ENCODE peak calls at places on chromosomes 11 and 22, in eight cellular contexts. V, X, F, D, Q, M, B and N are unnamed samples.

GRCh38 chr11:113806403-113806802 is 26.8 kb downstream of the CLDN25 start:
- DNase-seq in X (no peak), M (no peak), D (no peak), B (no peak), Q (no peak), V (peak), F (no peak), N (no peak)

GRCh38 chr22:48900327-48900597 is 927.4 kb downstream of the BRD1 start:
- DNase-seq in B (peak), V (no peak), D (no peak), X (no peak), M (no peak), Q (no peak), F (peak), N (peak)

GRCh38 chr11:74446445-74446844 is 20.9 kb downstream of the KCNE3 start:
- DNase-seq in D (no peak), B (no peak), F (no peak), X (no peak), M (no peak), Q (no peak), V (no peak), N (peak)

GRCh38 chr11:13692172-13692571 is 23.7 kb downstream of the FAR1 start:
- DNase-seq in B (no peak), X (no peak), M (no peak), F (no peak), V (no peak), Q (no peak), D (no peak), N (no peak)

GRCh38 chr11:115552151-115552550 is 47.9 kb upstream of the CADM1 start:
- DNase-seq in Q (no peak), F (no peak), D (no peak), B (no peak), X (no peak), M (no peak), V (no peak), N (no peak)

GRCh38 chr11:126008956-126009355 is 53.7 kb downstream of the CDON start:
- DNase-seq in B (no peak), F (no peak), M (no peak), D (no peak), V (no peak), Q (no peak), X (no peak), N (no peak)

GRCh38 chr11:71336996-71337772 is 84.8 kb upstream of the SHANK2 start:
- DNase-seq in Q (no peak), V (no peak), F (peak), B (peak), X (no peak), M (no peak), D (no peak), N (peak)

GRCh38 chr11:131064373-131064991 is 148.2 kb upstream of the SNX19 start:
- DNase-seq in B (no peak), X (peak), F (peak), Q (peak), M (no peak), V (peak), D (no peak), N (no peak)

GRCh38 chr22:35596821-35597220 is 20.3 kb downstream of the MB start:
- DNase-seq in V (no peak), X (peak), M (no peak), F (no peak), B (no peak), Q (no peak), D (no peak), N (no peak)

GRCh38 chr11:1760351-1761109 is 3.2 kb downstream of the CTSD start:
- DNase-seq in B (peak), D (no peak), F (no peak), M (no peak), X (peak), Q (no peak), V (peak), N (no peak)

GRCh38 chr11:105399505-105399904 is 210.4 kb upstream of the GRIA4 start:
- DNase-seq in D (no peak), X (no peak), Q (no peak), M (no peak), V (no peak), F (no peak), B (no peak), N (no peak)

GRCh38 chr22:34113381-34113780 is 193.1 kb upstream of the LARGE1 start:
- DNase-seq in M (no peak), F (no peak), V (no peak), X (no peak), D (no peak), B (no peak), Q (no peak), N (no peak)

GRCh38 chr11:44016546-44017442 is 31.0 kb upstream of the ACCSL start:
- DNase-seq in F (peak), B (peak), M (peak), Q (peak), X (no peak), V (no peak), D (no peak), N (peak)

GRCh38 chr22:50221410-50222300 is 20.8 kb downstream of the SELENOO start:
- DNase-seq in B (no peak), F (no peak), V (no peak), D (no peak), M (no peak), Q (no peak), X (no peak), N (no peak)

GRCh38 chr11:70751142-70751734 is 352.9 kb downstream of the CTTN start:
- DNase-seq in D (no peak), X (no peak), V (no peak), B (no peak), M (no peak), Q (no peak), F (no peak), N (no peak)

GRCh38 chr11:1078191-1078601 is 3.5 kb downstream of the MUC2 start:
- DNase-seq in V (no peak), F (no peak), B (no peak), Q (no peak), D (no peak), M (no peak), X (no peak), N (no peak)

GRCh38 chr22:19111140-19111539 is 11.1 kb downstream of the DGCR2 start:
- DNase-seq in M (no peak), F (no peak), X (no peak), D (no peak), B (no peak), V (no peak), Q (no peak), N (no peak)

GRCh38 chr22:49845666-49846459 is 7.8 kb upstream of the ZBED4 start:
- DNase-seq in F (no peak), D (no peak), M (no peak), X (no peak), V (no peak), B (no peak), Q (no peak), N (no peak)

GRCh38 chr11:12169822-12170221 is 59.4 kb downstream of the MICAL2 start:
- DNase-seq in Q (no peak), M (no peak), V (no peak), B (peak), F (no peak), D (no peak), X (no peak), N (no peak)

GRCh38 chr11:79113099-79113498 is 327.7 kb downstream of the TENM4 start:
- DNase-seq in Q (no peak), X (no peak), M (no peak), B (peak), D (no peak), F (no peak), V (no peak), N (no peak)

GRCh38 chr11:76669901-76670474 is 559 bp downstream of the LRRC32 start:
- DNase-seq in V (peak), M (no peak), Q (no peak), F (no peak), B (peak), D (no peak), X (no peak), N (no peak)

GRCh38 chr22:38758276-38758945 is 2.6 kb upstream of the SUN2 start:
- DNase-seq in V (no peak), X (no peak), M (no peak), Q (no peak), F (no peak), B (no peak), D (no peak), N (no peak)

GRCh38 chr11:34830648-34831047 is 85.5 kb downstream of the APIP start:
- DNase-seq in V (no peak), Q (no peak), D (no peak), B (no peak), M (no peak), F (no peak), X (peak), N (no peak)
- TF ChIP-seq CTCF in V (no peak), Q (no peak), D (no peak), B (no peak), M (no peak), F (no peak), X (no peak), N (no peak)

GRCh38 chr11:72751293-72752087 is 718 bp downstream of the ARAP1 start:
- DNase-seq in B (no peak), D (no peak), Q (no peak), V (no peak), M (no peak), F (no peak), X (no peak), N (no peak)

GRCh38 chr11:72752088-72752914 is at the start of gene ARAP1:
- DNase-seq in Q (no peak), D (peak), F (peak), B (peak), M (no peak), V (peak), X (peak), N (no peak)

GRCh38 chr11:72754149-72754543 is 1.9 kb upstream of the ARAP1 start:
- DNase-seq in D (no peak), F (no peak), M (no peak), B (no peak), X (no peak), V (no peak), Q (no peak), N (no peak)

GRCh38 chr11:72754544-72755155 is 2.4 kb upstream of the ARAP1 start:
- DNase-seq in V (no peak), D (no peak), X (no peak), Q (no peak), M (no peak), B (no peak), F (no peak), N (no peak)

GRCh38 chr11:72753341-72754148 is 1.3 kb upstream of the ARAP1 start:
- DNase-seq in M (no peak), F (no peak), B (no peak), X (no peak), Q (no peak), D (no peak), V (no peak), N (no peak)
- TF ChIP-seq CTCF in M (no peak), F (no peak), B (no peak), X (no peak), Q (no peak), D (no peak), V (peak), N (no peak)

GRCh38 chr22:22573047-22573889 is 14.2 kb upstream of the PRAME start:
- DNase-seq in X (no peak), M (no peak), B (no peak), D (no peak), F (no peak), V (no peak), Q (no peak), N (no peak)
- TF ChIP-seq CTCF in X (no peak), M (no peak), B (no peak), D (no peak), F (no peak), V (no peak), Q (no peak), N (no peak)

GRCh38 chr22:24521791-24522245 is 26.7 kb downstream of the UPB1 start:
- DNase-seq in B (no peak), X (no peak), D (no peak), V (peak), Q (no peak), F (no peak), M (no peak), N (no peak)

GRCh38 chr22:24516301-24516737 is 21.2 kb downstream of the UPB1 start:
- DNase-seq in D (no peak), B (no peak), V (peak), Q (no peak), M (no peak), F (peak), X (no peak), N (no peak)

GRCh38 chr22:24517446-24517845 is 22.3 kb downstream of the UPB1 start:
- DNase-seq in M (no peak), Q (no peak), V (no peak), F (no peak), B (no peak), D (no peak), X (no peak), N (no peak)

GRCh38 chr22:24518228-24518627 is 23.1 kb downstream of the UPB1 start:
- DNase-seq in V (no peak), X (no peak), B (no peak), D (no peak), F (no peak), Q (no peak), M (no peak), N (no peak)

DNA sequence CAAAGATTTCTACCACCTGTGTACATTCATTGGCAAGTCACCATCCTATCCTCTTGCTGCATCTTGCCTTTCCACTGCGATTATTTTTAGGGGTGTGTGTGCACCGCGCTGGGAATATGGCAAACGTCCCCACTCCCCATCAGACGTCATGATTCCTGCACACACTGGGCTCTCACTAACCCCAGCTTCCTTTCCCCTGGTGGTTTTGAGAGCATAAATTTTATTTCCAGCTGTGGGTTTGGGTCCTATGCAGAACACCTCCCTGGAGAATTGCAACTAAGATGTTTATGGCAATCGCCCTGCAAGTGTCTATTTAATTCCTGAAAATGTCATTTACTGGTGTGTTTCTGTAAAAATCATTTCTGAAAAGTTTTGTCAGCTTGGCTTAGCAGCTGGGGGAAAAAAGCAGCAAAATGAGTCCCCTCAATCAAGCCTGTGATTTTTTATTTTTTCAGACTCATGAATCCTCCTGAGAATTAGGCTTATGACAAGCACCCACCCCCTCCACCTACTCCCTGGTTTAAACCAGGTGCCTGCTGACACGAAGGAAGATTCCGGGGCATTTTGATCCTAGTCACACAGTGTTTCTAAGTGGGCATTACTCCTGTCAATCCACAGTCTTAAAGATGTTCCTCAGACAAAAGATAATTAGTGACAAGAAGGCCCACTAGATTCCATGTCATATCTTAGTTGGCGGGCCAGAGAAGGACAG is 23.8 kb downstream of the UPB1 start:
- DNase-seq in M (no peak), F (no peak), D (no peak), Q (no peak), V (no peak), B (no peak), X (no peak), N (no peak)
- TF ChIP-seq CTCF in M (no peak), F (no peak), D (no peak), Q (no peak), V (no peak), B (no peak), X (no peak), N (no peak)

GRCh38 chr11:35851342-35851741 is 92.5 kb upstream of the LDLRAD3 start:
- DNase-seq in F (no peak), Q (no peak), M (peak), D (no peak), V (no peak), B (no peak), X (no peak), N (no peak)

GRCh38 chr11:35850191-35850590 is 93.7 kb upstream of the LDLRAD3 start:
- DNase-seq in F (no peak), B (no peak), Q (peak), D (no peak), M (peak), X (no peak), V (no peak), N (no peak)

GRCh38 chr11:35855685-35856084 is 88.2 kb upstream of the LDLRAD3 start:
- DNase-seq in B (no peak), X (no peak), Q (no peak), F (no peak), D (no peak), M (no peak), V (no peak), N (no peak)

GRCh38 chr11:35853871-35854270 is 90.0 kb upstream of the LDLRAD3 start:
- DNase-seq in B (no peak), D (no peak), M (peak), F (no peak), X (no peak), V (no peak), Q (no peak), N (no peak)

DNA sequence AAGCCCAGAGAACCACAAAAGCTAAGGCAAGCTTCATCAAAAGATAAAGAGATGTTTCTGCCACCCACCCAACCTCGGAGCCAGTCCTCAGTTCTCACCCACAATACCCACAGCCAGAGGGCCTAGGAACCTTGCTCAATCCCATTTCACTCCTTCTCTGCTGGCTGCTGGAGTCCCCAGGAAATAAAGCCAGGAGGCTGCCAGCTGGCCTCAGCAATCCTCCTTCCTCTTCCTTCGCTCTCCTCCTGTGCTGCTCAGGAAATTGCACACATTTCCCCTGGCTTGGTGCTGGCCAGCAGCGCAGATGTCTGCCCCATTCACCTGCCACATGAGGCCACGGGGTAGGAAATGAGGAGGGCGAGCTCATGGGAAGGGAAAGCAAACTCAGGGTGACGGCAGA is 91.8 kb upstream of the LDLRAD3 start:
- DNase-seq in F (no peak), B (no peak), Q (peak), X (peak), V (no peak), M (no peak), D (no peak), N (no peak)
- TF ChIP-seq CTCF in F (no peak), B (no peak), Q (no peak), X (no peak), V (no peak), M (no peak), D (no peak), N (no peak)

GRCh38 chr11:63978551-63979235 is 4.3 kb downstream of the COX8A start:
- DNase-seq in M (no peak), X (no peak), V (no peak), F (no peak), Q (no peak), D (no peak), B (no peak), N (no peak)

GRCh38 chr11:63970902-63971301 is 3.5 kb upstream of the COX8A start:
- DNase-seq in V (no peak), F (no peak), M (no peak), X (no peak), Q (no peak), D (no peak), B (no peak), N (no peak)

GRCh38 chr11:63979426-63979825 is 5.0 kb downstream of the COX8A start:
- DNase-seq in X (no peak), D (no peak), V (no peak), F (no peak), M (no peak), Q (no peak), B (no peak), N (no peak)

DNA sequence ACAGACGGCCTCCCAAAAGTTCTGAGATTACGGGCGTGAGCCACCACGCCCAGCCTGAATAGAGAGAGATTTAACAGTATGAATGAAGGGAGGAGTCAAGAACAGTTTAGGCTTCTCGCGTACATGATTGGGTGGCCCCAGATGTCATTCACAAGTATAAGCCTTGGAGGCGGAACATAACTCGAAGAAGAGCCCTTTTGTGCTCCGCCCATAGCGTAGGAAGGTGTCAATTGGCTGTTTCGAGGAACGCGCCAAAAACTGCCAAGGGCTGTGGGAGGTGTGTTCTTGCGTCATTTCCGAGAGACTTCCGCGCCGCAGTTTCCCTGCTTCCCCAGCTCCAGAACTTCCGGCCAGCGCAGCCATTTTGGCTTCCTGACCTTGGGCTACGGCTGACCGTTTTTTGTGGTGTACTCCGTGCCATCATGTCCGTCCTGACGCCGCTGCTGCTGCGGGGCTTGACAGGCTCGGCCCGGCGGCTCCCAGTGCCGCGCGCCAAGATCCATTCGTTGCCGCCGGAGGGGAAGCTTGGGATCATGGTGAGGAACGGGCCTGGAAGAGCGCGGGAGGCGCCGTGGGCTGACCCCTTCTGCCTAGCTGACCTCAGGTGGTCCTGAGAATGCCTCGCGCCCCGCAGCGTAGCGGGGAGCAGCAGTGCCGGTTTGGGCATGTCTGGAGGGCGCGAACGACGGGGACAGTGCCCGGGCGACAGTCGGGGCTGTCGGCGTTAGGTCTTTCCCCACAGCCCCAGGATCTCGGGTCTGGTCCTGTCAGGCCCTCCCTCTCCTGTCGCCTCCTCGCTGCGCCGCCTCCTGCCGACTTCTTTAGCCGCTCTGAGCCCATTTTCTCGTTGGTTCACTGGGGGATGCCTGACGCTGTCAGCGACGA is at the start of gene COX8A:
- DNase-seq in Q (peak), D (peak), V (peak), B (peak), X (peak), F (peak), M (peak), N (peak)
- TF ChIP-seq CTCF in Q (no peak), D (no peak), V (peak), B (no peak), X (peak), F (no peak), M (peak), N (peak)